ENCODE peak calls at places on chromosomes 11 and 22, in nine cellular contexts. R is upper lobe of left lung, Z is lung, X is brain microvascular endothelial cell, Y is cardiac muscle cell, W is AG04449, D is upper lobe of right lung, P is A673, B is lower lobe of right lung. I is an unnamed sample.

GRCh38 chr22:45201678-45202332 is 38.1 kb downstream of the NUP50 start:
- DNase-seq in X (peak), Z (no peak), B (peak), W (peak), Y (peak), P (no peak), D (no peak), R (no peak), I (no peak)

GRCh38 chr11:57303990-57304579 is 20.7 kb downstream of the TNKS1BP1 start:
- DNase-seq in D (no peak), Z (no peak), X (no peak), W (no peak), R (no peak), Y (peak), P (no peak), B (no peak), I (no peak)

GRCh38 chr11:27514558-27514957 is 8.0 kb upstream of the LIN7C start:
- DNase-seq in Y (peak), B (no peak), P (peak), Z (no peak), X (no peak), W (no peak), D (no peak), R (no peak), I (peak)

GRCh38 chr11:1516273-1517067 is 29.9 kb upstream of the MOB2 start:
- DNase-seq in B (peak), W (peak), Y (no peak), Z (no peak), X (peak), P (no peak), D (no peak), R (no peak), I (no peak)

GRCh38 chr11:118917488-118918127 is 8.1 kb downstream of the BCL9L start:
- DNase-seq in Z (peak), W (no peak), B (peak), Y (peak), D (no peak), R (peak), P (peak), X (peak), I (no peak)

GRCh38 chr11:65571940-65572339 is 398 bp upstream of the FAM89B start:
- DNase-seq in P (peak), Z (no peak), D (no peak), Y (peak), B (no peak), X (no peak), W (no peak), R (no peak), I (no peak)

GRCh38 chr11:2982214-2982613 is 9.9 kb downstream of the NAP1L4 start:
- DNase-seq in B (no peak), P (no peak), Y (no peak), X (no peak), Z (no peak), W (no peak), D (no peak), R (no peak), I (no peak)

GRCh38 chr11:1573077-1573846 is 1.2 kb upstream of the DUSP8 start:
- DNase-seq in X (no peak), B (no peak), P (no peak), R (no peak), D (peak), Z (no peak), W (no peak), Y (no peak), I (no peak)

GRCh38 chr11:33622231-33622630 is 78.4 kb downstream of the C11orf91 start:
- DNase-seq in D (no peak), Y (peak), R (no peak), W (no peak), B (no peak), P (no peak), X (peak), Z (no peak), I (no peak)

GRCh38 chr22:30243671-30244465 is 2.7 kb downstream of the LIF start:
- DNase-seq in D (no peak), X (no peak), Z (no peak), B (no peak), P (no peak), W (no peak), R (no peak), Y (no peak), I (no peak)

GRCh38 chr11:110329441-110329840 is 33.0 kb upstream of the RDX start:
- DNase-seq in Y (no peak), B (no peak), D (no peak), Z (no peak), W (no peak), P (no peak), X (no peak), R (no peak), I (no peak)

GRCh38 chr11:15114501-15115475 is at the start of gene INSC:
- DNase-seq in W (no peak), X (no peak), D (no peak), P (no peak), B (no peak), Z (no peak), Y (peak), R (no peak), I (no peak)

GRCh38 chr22:31102441-31103081 is 4.8 kb downstream of the SELENOM start:
- DNase-seq in Z (no peak), B (no peak), X (peak), P (no peak), D (no peak), Y (peak), W (peak), R (peak), I (peak)

GRCh38 chr22:50244420-50245213 is at the start of gene TUBGCP6:
- DNase-seq in X (peak), R (peak), P (peak), Y (peak), W (peak), B (peak), D (peak), Z (peak), I (peak)

GRCh38 chr22:50248192-50249084 is 2.6 kb downstream of the HDAC10 start:
- DNase-seq in Z (no peak), P (no peak), Y (no peak), D (no peak), X (no peak), W (no peak), B (no peak), R (no peak), I (no peak)

GRCh38 chr22:50247748-50248147 is 2.9 kb upstream of the TUBGCP6 start:
- DNase-seq in D (no peak), Y (peak), R (no peak), Z (no peak), B (no peak), W (no peak), P (peak), X (peak), I (no peak)

GRCh38 chr22:50245214-50246072 is 620 bp upstream of the TUBGCP6 start:
- DNase-seq in B (no peak), X (no peak), R (no peak), P (no peak), Y (no peak), D (no peak), W (no peak), Z (no peak), I (no peak)

DNA sequence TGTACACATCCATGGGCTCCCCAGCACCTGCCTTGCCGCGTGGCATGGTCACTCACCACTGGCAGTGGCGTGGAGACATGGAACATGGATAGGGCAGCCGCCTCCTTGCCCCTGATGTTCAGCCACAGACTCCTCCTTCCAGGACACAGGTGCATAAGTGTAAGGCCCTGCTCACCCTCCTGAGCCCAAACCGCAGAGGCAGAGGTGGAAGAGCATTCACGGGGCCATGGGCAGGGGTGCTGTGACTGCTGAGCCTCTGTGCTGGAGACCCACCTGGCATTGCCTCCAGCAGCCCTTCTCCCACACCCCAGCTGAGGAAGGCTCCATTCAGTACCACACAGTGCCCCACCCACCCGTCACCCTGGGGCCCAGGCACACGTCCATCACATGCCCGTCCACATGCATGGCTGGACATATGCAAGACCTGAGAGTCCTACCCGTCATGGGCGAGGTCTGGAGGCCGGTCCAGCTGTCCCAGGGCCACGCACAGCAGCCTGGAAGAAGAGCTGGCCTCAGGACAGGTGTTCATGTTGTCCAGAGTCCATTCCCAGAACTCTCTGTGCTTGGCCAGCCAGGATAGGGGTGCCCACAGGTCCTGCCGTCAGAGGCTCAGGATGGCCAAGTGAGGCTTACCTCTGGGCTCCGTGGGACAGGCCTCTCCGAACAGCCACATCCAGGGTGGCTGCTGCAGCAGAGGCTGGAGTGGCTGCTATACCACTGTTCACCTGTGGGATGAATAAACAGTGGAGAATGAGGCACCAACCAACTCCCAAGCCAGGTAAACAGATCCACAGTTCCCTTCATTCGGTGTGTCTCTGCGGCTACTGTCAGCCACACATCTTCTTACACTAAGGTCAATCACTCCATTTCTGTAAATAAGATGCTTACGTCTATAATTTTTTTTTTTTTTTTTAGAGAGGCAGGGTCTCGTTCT is 1.7 kb upstream of the TUBGCP6 start:
- DNase-seq in Y (no peak), P (no peak), B (no peak), Z (no peak), W (no peak), R (no peak), X (no peak), D (no peak), I (no peak)
- TF ChIP-seq CTCF in Y (no peak), P (no peak), B (no peak), Z (no peak), W (no peak), R (no peak), X (peak), D (no peak), I (no peak)

GRCh38 chr22:28802595-28803087 is 2.3 kb upstream of the XBP1 start:
- DNase-seq in Z (no peak), D (no peak), W (no peak), B (no peak), P (no peak), Y (no peak), X (no peak), R (no peak), I (no peak)
- H3K4me3 ChIP-seq in Z (no peak), D (peak), W (no peak), B (no peak), P (no peak), Y (no peak), X (no peak), R (no peak), I (peak)

GRCh38 chr22:38230108-38230825 is 28.5 kb downstream of the MAFF start:
- DNase-seq in X (no peak), Z (no peak), Y (peak), P (peak), D (no peak), R (peak), B (peak), W (no peak), I (no peak)
- TF ChIP-seq CTCF in X (peak), Z (peak), Y (peak), P (peak), D (peak), R (peak), B (peak), W (peak), I (peak)

GRCh38 chr22:40534379-40535188 is 101.9 kb downstream of the MRTFA start:
- DNase-seq in R (no peak), B (no peak), W (no peak), X (peak), D (no peak), Y (peak), P (peak), Z (no peak), I (no peak)

GRCh38 chr22:40535189-40535512 is 101.4 kb downstream of the MRTFA start:
- DNase-seq in W (no peak), X (no peak), Z (no peak), Y (no peak), B (no peak), P (no peak), D (no peak), R (no peak), I (no peak)

GRCh38 chr22:40535642-40536041 is 100.9 kb downstream of the MRTFA start:
- DNase-seq in D (no peak), R (no peak), X (no peak), B (no peak), Z (no peak), P (no peak), Y (no peak), W (no peak), I (no peak)

GRCh38 chr22:40531951-40532900 is 104.3 kb downstream of the MRTFA start:
- DNase-seq in D (no peak), Z (no peak), P (no peak), Y (no peak), X (no peak), R (no peak), W (no peak), B (no peak), I (no peak)

DNA sequence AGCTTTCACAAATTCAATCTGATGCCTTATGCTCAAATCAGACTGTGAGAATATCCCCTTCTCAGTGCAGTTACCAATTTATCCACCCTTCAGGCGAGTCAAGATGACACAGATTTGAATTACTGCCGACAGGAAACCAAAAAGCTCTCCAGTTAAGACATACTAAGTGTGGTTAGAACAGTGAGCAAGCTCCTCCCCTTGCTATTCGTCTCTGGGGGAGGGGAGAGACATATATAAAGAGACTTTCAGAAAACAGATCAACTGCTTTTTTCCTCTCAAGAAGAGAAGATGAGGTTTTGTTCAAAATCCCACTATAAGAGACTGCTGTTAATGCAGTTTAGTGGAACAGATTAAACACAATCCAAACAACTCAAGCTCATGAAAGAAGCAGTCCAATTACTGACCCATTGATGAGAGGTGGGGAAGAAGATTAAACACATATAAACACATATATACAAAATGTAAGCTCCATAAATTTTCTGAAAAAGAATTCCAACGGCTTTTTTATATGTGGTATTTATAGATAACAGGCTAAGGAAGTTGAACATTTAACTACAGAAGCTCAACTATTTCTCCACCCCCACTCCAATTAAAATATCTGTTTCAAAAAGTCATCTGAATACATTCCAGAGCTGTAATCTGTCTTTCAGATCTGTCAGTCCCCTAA is 102.7 kb downstream of the MRTFA start:
- DNase-seq in D (no peak), B (no peak), Z (no peak), P (peak), W (no peak), Y (peak), X (peak), R (no peak), I (no peak)
- H3K4me3 ChIP-seq in D (peak), B (peak), Z (no peak), P (peak), W (peak), Y (peak), X (peak), R (peak), I (peak)

GRCh38 chr11:125680747-125681146 is at the start of gene ACRV1:
- DNase-seq in Y (no peak), Z (no peak), X (no peak), B (no peak), W (no peak), D (no peak), R (no peak), P (no peak), I (no peak)

GRCh38 chr11:125675196-125675595 is 5.5 kb downstream of the ACRV1 start:
- DNase-seq in P (no peak), W (no peak), D (no peak), X (no peak), Y (no peak), R (no peak), B (no peak), Z (no peak), I (no peak)

GRCh38 chr11:125674210-125674609 is 6.4 kb downstream of the ACRV1 start:
- DNase-seq in Z (no peak), D (no peak), P (no peak), W (no peak), Y (no peak), B (no peak), X (no peak), R (no peak), I (no peak)

GRCh38 chr11:125679837-125680236 is 810 bp downstream of the ACRV1 start:
- DNase-seq in W (no peak), Y (no peak), X (no peak), B (no peak), Z (no peak), R (no peak), P (no peak), D (no peak), I (no peak)

GRCh38 chr11:125679397-125679796 is 1.2 kb downstream of the ACRV1 start:
- DNase-seq in Z (no peak), X (no peak), D (no peak), B (no peak), R (no peak), Y (peak), W (no peak), P (peak), I (no peak)
- TF ChIP-seq CTCF in Z (no peak), X (no peak), D (no peak), B (no peak), R (no peak), Y (peak), W (no peak), P (peak), I (no peak)

DNA sequence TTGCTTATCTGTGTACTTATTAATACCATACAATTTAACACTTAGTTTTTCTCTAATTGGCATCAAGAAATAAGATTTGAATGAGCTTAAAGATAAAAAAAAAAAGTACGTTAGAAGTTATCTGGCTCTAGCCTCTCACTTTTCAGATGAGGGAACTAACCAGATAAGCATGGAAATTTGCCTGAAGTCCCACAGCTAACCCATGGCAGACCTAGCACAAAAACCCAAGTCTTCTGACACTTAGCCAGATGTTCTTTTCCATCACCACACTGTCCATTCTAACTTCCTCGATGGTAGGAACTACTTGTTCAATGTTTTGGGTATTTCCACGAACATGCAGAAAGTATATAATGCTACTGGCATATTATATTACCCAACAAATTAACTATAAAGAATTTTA is 7.4 kb upstream of the SOX6 start:
- DNase-seq in B (no peak), P (no peak), W (no peak), Y (no peak), X (no peak), R (no peak), Z (no peak), D (no peak), I (no peak)
- H3K4me3 ChIP-seq in B (no peak), P (no peak), W (no peak), Y (no peak), X (no peak), R (no peak), Z (no peak), D (no peak), I (no peak)

DNA sequence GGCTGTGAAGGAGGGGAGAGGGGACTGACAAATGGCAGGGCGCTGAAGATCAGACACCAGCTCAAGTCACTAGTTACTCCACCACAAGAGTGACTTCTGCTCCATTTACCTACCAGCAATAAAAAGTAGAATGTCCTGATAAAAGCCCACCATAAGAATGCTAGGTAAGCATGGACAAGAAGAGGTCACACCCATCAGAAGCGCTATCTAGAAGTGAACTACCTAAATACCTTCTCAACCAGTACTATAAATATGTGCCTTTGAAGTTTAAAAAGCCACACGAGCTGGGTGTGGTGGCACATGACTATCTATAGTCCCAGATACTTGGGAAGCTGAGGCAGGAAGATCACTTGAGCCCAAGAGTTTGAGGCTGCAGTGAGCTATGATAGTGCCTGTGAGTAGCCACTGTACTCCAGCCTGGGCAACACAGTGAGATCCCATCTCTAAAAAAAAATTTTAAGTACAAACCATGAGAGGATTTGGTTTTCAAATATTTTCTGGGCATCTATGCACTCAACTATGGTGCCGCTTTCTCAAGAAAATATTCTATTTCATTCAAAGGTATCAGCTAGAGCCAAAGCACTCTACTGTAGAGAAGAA is 66.6 kb downstream of the PACSIN2 start:
- DNase-seq in D (no peak), Y (no peak), Z (no peak), R (no peak), X (no peak), P (no peak), W (no peak), B (no peak), I (peak)
- TF ChIP-seq CTCF in D (no peak), Y (no peak), Z (no peak), R (no peak), X (no peak), P (no peak), W (no peak), B (no peak), I (no peak)

I was measured in ascending aorta.